ENCODE peak calls at places on chromosomes 2 and 18, in eight cellular contexts. K, L, P, A, M, D, Z and S are unnamed samples.

GRCh38 chr2:112880081-112880531 is 30.9 kb upstream of the IL37 start:
- DNase-seq in A (no peak), P (no peak), M (peak), D (no peak), L (no peak), Z (peak), K (no peak), S (no peak)

GRCh38 chr2:85589982-85590791 is 5.4 kb upstream of the RNF181 start:
- DNase-seq in D (peak), A (no peak), Z (peak), M (peak), P (no peak), L (no peak), K (no peak), S (no peak)

GRCh38 chr2:73232471-73233153 is 427 bp downstream of the PRADC1 start:
- DNase-seq in D (no peak), L (no peak), Z (peak), P (no peak), K (no peak), A (peak), M (no peak), S (peak)

GRCh38 chr2:129296401-129297343 is 682.8 kb upstream of the RAB6C start:
- DNase-seq in P (no peak), A (no peak), M (peak), L (no peak), Z (no peak), D (no peak), K (no peak), S (no peak)

GRCh38 chr18:7872569-7872968 is 305.5 kb downstream of the PTPRM start:
- DNase-seq in M (peak), P (no peak), D (no peak), A (no peak), K (no peak), L (peak), Z (peak), S (no peak)

GRCh38 chr2:199207011-199207410 is 250.7 kb downstream of the SATB2 start:
- DNase-seq in A (no peak), K (no peak), L (no peak), D (no peak), Z (no peak), M (no peak), P (no peak), S (no peak)

GRCh38 chr2:193276988-193277387 is 1082.3 kb upstream of the TMEFF2 start:
- DNase-seq in K (no peak), P (no peak), A (no peak), L (no peak), D (no peak), M (no peak), Z (no peak), S (no peak)

GRCh38 chr2:120525056-120526046 is 179.4 kb downstream of the INHBB start:
- DNase-seq in Z (no peak), A (peak), P (no peak), L (no peak), K (no peak), D (peak), M (peak), S (no peak)

GRCh38 chr2:28713582-28714292 is 37.9 kb upstream of the PPP1CB start:
- DNase-seq in A (no peak), D (no peak), P (no peak), K (no peak), M (peak), Z (peak), L (no peak), S (no peak)

GRCh38 chr2:195319112-195319460 is 337.9 kb upstream of the SLC39A10 start:
- DNase-seq in A (no peak), L (no peak), D (no peak), K (no peak), Z (peak), M (peak), P (no peak), S (no peak)

GRCh38 chr2:197075754-197076337 is 149.3 kb upstream of the PGAP1 start:
- DNase-seq in Z (no peak), L (no peak), D (no peak), M (no peak), K (no peak), A (no peak), P (no peak), S (no peak)

GRCh38 chr2:156445311-156446218 is 9.4 kb downstream of the GPD2 start:
- DNase-seq in A (no peak), M (peak), L (no peak), P (no peak), D (no peak), K (no peak), Z (peak), S (no peak)

GRCh38 chr18:62564044-62564443 is 41.2 kb downstream of the ZCCHC2 start:
- DNase-seq in P (no peak), M (no peak), D (no peak), K (no peak), A (no peak), Z (no peak), L (no peak), S (no peak)

GRCh38 chr18:62566818-62567217 is 44.0 kb downstream of the ZCCHC2 start:
- DNase-seq in M (no peak), P (no peak), A (no peak), K (no peak), L (no peak), D (no peak), Z (no peak), S (no peak)

GRCh38 chr18:62569081-62569480 is 46.3 kb downstream of the ZCCHC2 start:
- DNase-seq in M (no peak), P (no peak), D (no peak), K (no peak), A (no peak), Z (peak), L (no peak), S (no peak)

GRCh38 chr18:62571037-62571436 is 48.2 kb downstream of the ZCCHC2 start:
- DNase-seq in A (no peak), P (no peak), D (no peak), L (no peak), Z (no peak), M (no peak), K (no peak), S (no peak)

GRCh38 chr18:62566199-62566598 is 43.4 kb downstream of the ZCCHC2 start:
- DNase-seq in L (no peak), K (no peak), P (no peak), Z (no peak), M (peak), D (peak), A (no peak), S (no peak)
- TF ChIP-seq CTCF in L (no peak), K (peak), P (no peak), Z (no peak), M (peak), D (no peak), A (peak), S (no peak)

DNA sequence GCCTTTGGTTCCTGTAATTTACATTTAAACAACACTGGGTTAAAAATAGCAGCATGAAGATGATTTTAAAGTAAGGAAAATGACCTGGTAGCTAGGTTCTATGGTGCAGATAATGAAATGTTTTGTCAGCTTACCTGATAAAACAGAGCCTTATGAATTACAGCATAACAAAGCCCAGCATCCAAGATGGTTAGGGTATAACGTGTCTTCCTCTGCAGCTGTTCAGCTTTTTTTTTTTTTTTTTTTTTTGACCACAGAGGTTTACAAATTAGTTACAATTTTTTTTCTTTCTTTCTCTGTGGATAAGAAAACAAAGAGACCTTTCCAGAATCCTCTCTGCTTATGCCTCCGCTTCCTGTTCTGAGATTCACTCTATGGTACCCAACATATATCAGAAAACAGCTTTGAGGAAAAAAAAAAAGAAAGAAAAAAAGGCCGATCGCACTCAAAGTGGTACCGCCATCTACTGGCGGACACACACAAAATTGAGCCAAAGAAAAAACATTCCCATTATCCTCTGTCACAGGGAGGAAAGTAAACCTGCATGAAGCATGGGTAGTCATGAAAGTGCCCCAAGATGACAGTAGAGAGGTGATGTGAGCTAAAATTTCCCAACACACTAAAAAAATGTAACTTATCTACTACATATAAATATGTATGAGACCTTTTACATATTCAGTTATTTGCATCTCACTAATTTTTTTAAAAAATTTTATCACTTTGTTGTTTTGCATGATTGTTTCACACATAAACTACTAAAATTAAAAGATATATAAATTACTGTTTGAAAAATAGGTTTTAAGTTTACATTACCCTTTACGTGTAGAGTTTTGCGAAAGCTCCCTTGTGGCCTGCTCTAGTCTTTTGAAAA is at the start of gene SCN3A:
- DNase-seq in K (no peak), D (peak), Z (peak), M (peak), P (no peak), L (peak), A (no peak), S (no peak)
- TF ChIP-seq CTCF in K (peak), D (peak), Z (peak), M (peak), P (peak), L (peak), A (peak), S (peak)

GRCh38 chr18:69865656-69866241 is 81.9 kb downstream of the CD226 start:
- DNase-seq in D (no peak), Z (no peak), P (no peak), M (peak), L (no peak), K (no peak), A (no peak), S (no peak)

DNA sequence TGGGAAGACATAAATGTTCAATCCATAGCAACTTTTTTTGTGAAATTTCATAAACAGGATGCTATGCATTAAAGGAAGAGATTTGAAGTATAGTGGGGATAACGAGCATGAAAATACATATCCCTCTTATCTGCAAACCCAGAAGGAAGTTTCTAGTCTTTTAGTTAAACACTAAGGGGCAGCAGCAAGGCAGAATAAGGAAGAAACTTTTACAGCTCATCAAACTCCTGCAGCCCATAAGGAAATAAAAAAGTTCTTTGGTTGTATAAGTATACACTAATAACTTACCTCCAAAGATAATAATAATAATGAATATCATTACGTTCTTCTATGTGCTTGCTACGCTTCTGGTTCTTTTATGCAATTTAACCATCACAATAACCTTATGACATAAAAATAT is 81.4 kb downstream of the CD226 start:
- DNase-seq in M (no peak), L (no peak), K (no peak), A (no peak), D (no peak), P (no peak), Z (no peak), S (no peak)
- TF ChIP-seq CTCF in M (no peak), L (no peak), K (no peak), A (no peak), D (no peak), P (no peak), Z (no peak), S (no peak)

GRCh38 chr18:38170845-38171244 is 605.2 kb upstream of the CELF4 start:
- DNase-seq in P (no peak), M (no peak), D (no peak), Z (no peak), L (no peak), A (no peak), K (no peak), S (no peak)

GRCh38 chr18:38174594-38174993 is 609.0 kb upstream of the CELF4 start:
- DNase-seq in K (no peak), P (no peak), Z (no peak), D (no peak), M (no peak), L (no peak), A (no peak), S (no peak)

DNA sequence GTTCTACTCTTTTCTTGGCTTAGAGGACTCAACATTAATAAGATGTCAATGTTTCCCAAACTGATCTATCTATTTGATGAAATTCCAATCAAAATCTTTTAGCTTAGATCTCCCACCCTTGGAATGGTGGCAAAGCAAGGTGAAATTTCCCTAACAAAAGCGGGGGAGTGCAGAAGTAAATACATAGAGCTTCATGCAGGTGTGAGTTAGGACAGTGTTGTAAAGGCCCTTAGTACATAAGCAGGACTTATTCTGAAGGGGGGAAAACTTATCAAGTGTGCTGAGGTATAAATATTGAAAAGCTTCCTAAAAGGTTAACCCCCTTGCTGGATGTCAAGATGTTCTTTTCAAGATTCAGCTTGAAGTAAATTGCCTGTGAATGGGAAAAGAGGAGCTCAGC is 608.6 kb upstream of the CELF4 start:
- DNase-seq in P (no peak), Z (no peak), D (no peak), K (no peak), M (no peak), L (no peak), A (no peak), S (no peak)
- TF ChIP-seq CTCF in P (no peak), Z (no peak), D (no peak), K (no peak), M (no peak), L (no peak), A (no peak), S (no peak)